ENCODE peak calls at places on chromosomes 2 and 18, in four cellular contexts. J is HCT116, Q is HepG2, M is Panc1. F is an unnamed sample.

GRCh38 chr2:10350666-10351215 is 48.0 kb downstream of the HPCAL1 start:
- DNase-seq in J (no peak), Q (no peak), M (no peak), F (no peak)

GRCh38 chr18:79964330-79965118 is at the start of gene HSBP1L1:
- DNase-seq in J (peak; percentile 48), Q (peak; percentile 65), M (no peak), F (no peak)

GRCh38 chr2:191593622-191594416 is 84.1 kb upstream of the NABP1 start:
- DNase-seq in J (no peak), Q (peak; percentile 63), M (no peak), F (no peak)

GRCh38 chr2:230847883-230848388 is 16.8 kb upstream of the ITM2C start:
- DNase-seq in J (peak; percentile 86), Q (peak; percentile 70), M (no peak), F (peak; percentile 87)

GRCh38 chr2:100818606-100819364 is 1.2 kb upstream of the NPAS2 start:
- DNase-seq in J (peak; percentile 10), Q (peak; percentile 78), M (no peak), F (no peak)

GRCh38 chr2:20215183-20216040 is 9.5 kb downstream of the SDC1 start:
- DNase-seq in J (no peak), Q (peak; percentile 91), M (no peak), F (no peak)

GRCh38 chr2:203451686-203452085 is 83.4 kb downstream of the RAPH1 start:
- DNase-seq in J (no peak), Q (no peak), M (no peak), F (no peak)

GRCh38 chr2:114038710-114039109 is 148.8 kb downstream of the ACTR3 start:
- DNase-seq in J (no peak), Q (no peak), M (no peak), F (no peak)

GRCh38 chr2:66897676-66898280 is 462.9 kb downstream of the MEIS1 start:
- DNase-seq in J (no peak), Q (no peak), M (no peak), F (no peak)

GRCh38 chr18:8177330-8178016 is 431.8 kb upstream of the RAB12 start:
- DNase-seq in J (no peak), Q (peak; percentile 72), M (no peak), F (no peak)

GRCh38 chr2:36783276-36783675 is 86.8 kb downstream of the VIT start:
- DNase-seq in J (no peak), Q (no peak), M (no peak), F (no peak)

GRCh38 chr2:96792772-96793749 is 23.0 kb upstream of the CNNM3 start:
- DNase-seq in J (no peak), Q (no peak), M (no peak), F (no peak)

GRCh38 chr2:120914839-120915521 is 179.3 kb downstream of the GLI2 start:
- DNase-seq in J (no peak), Q (peak; percentile 61), M (no peak), F (peak; percentile 64)

GRCh38 chr2:112993831-112994230 is 11.4 kb upstream of the IL36A start:
- DNase-seq in J (no peak), Q (peak; percentile 70), M (no peak), F (no peak)

GRCh38 chr2:100730290-100730868 is 89.6 kb upstream of the NPAS2 start:
- DNase-seq in J (peak; percentile 62), Q (peak; percentile 82), M (no peak), F (peak; percentile 23)

GRCh38 chr18:65968605-65969004 is 217.8 kb downstream of the CDH7 start:
- DNase-seq in J (no peak), Q (no peak), M (no peak), F (no peak)

GRCh38 chr2:41496908-41497307 is 550.9 kb upstream of the PKDCC start:
- DNase-seq in J (no peak), Q (no peak), M (no peak), F (peak; percentile 13)
- TF ChIP-seq TCF7L2 in J (no peak), Q (no peak), M (no peak), F (no peak)

GRCh38 chr18:475202-475624 is 25.3 kb downstream of the COLEC12 start:
- DNase-seq in J (no peak), Q (peak; percentile 49), M (no peak), F (no peak)
- TF ChIP-seq TCF7L2 in J (no peak), Q (no peak), M (no peak), F (no peak)

DNA sequence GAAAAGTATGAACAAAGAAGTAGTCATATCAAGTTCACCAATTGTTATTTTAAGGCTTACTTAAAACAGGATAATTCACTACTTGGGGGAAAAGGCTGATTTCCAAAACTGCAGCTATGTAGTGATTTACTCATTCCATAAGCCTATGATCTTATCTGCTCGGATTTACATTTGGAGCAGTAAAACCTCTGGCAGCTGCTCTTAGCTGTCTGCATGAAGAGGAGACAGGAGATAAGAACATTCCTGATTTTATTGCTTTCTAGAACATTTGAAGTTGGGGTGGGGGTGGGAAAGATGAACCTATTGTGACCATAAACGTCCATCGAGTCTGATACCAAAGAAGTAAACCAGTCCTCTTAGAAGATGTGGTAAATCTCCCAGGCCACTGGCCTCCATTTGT is 120.9 kb downstream of the MMADHC start:
- DNase-seq in J (no peak), Q (no peak), M (no peak), F (no peak)
- TF ChIP-seq TCF7L2 in J (no peak), Q (no peak), M (no peak), F (no peak)

DNA sequence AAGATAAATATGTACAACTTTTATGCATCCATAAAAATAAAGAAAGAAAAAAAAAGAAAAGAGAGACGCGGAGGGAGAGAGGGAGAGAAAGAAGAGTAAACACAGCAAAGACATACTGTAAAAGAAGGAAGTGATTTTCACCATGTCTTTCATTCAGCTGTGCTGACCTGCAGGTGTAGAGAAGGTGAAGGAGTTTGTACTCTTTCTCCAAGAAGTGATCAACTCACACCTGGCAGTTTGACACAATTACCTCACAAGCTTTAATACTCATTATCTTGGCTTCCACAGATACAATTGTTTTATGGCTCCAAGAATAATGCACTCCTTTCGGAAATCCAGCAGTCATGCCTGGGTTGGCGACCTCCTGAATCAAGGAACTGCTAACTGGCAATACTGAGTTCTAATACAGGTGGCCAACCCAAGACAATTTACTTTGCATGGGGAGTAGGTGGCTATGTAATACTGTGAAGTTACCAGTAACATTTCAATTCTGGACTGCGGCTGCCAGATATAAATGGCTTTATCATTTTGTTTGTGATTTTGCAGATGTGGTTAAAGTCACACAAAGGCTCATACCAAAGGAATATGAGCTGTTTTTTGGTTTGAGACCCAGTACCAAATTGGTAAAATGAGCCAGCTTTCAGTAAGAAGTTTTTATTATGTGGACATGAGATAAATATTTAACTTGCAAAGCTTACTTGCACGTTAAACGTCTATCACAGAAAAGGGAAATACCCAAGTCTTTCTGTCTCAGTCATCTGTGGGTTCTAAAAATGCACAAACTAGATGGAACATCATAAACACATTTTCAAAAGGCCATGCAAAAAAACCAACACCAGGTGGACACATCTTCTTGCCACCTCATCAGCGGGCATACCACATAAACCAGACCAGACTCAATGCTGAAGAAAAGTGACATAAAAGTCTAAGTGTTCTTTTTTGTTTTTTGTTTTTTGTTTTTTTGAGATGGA is 69.4 kb downstream of the NCKAP5 start:
- DNase-seq in J (no peak), Q (no peak), M (no peak), F (no peak)
- TF ChIP-seq TCF7L2 in J (no peak), Q (no peak), M (no peak), F (no peak)

GRCh38 chr2:8679827-8680731 is 1.8 kb upstream of the ID2 start:
- DNase-seq in J (peak; percentile 88), Q (peak; percentile 98), M (no peak), F (peak; percentile 29)
- TF ChIP-seq TCF7L2 in J (peak; percentile 56), Q (no peak), M (peak; percentile 42), F (no peak)

DNA sequence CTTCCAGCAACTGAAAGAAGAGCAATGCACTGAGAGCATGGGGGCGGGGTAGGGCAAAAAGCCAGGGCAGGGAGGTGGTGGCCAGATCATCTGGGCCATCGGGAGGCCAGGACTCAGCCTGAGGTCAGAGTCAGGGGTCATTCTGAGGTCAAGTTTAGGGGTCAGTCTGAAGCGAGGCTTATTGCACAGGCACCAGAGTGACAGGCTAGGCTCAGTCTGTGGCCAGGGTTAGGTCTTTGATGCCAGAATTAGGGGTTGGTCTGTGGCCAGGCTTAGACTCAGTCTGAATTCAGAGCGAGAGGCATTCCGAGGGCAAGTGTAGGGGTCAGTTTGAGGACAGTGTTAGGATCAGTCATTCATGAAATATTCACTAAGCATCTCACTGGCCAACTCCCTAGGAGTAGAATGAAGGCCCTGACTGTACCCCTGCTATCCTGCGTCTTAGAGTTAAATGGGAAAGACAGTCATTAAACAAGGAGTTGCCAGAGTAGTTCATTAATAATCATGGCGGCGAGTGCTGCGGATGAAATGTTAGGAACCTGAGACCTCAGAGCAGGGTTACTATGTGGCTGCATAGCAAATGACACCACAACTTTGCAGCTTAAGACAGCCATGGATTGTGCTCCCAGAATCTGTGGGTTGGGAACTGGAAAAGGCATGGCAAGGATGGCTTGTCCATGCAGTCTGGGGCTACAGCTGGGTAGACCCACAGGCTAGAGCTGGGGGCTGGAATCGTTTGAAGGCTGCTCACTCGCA is 198.7 kb downstream of the CYP26B1 start:
- DNase-seq in J (no peak), Q (no peak), M (no peak), F (no peak)
- TF ChIP-seq TCF7L2 in J (no peak), Q (no peak), M (no peak), F (no peak)

GRCh38 chr2:158045362-158045761 is 56.3 kb upstream of the UPP2 start:
- DNase-seq in J (peak; percentile 15), Q (peak; percentile 68), M (no peak), F (peak; percentile 27)
- TF ChIP-seq TCF7L2 in J (no peak), Q (no peak), M (no peak), F (no peak)

DNA sequence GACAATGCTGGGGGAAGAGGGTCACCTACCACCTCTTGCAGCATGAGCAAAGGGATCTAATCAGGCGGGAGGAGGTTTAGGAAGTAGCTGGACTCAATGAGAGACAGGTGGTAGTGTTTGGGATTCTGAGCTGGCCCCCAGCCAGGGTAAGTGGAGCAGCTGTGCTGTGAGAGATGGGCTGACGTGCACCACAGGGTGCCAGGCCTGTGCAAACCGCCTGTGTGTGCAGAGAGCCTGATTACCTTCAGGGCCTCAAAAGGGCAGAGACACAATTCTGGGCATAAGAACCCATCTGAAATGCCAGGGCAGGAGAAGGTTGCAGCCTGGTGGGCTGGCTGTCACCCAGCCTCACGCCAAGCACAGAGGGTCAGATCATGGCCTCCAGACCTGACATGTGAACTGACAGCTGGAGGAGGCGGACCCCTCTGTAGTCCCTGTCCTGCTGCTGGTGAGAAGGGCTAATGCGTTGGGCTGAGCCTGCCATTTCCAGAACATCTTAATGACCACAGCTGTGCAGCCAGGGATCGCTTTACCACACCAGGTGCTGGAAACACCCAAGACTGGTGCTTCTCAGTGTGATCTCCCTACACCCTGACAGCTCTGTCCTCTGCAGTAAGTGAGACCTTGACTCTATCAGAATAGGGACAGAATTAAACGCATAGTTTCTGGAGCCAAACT is 100.9 kb downstream of the ARL4C start:
- DNase-seq in J (no peak), Q (no peak), M (no peak), F (no peak)
- TF ChIP-seq TCF7L2 in J (no peak), Q (no peak), M (no peak), F (no peak)